ENCODE peak calls at places on chromosomes 6 and 20, in seven cellular contexts. One of them, this sample, is unnamed.

GRCh38 chr20:62534526-62535221 is 58.9 kb upstream of the GATA5 start:
- DNase-seq in heart right ventricle: no peak
- DNase-seq in PC-9: no peak
- DNase-seq in astrocyte of the cerebellum: no peak
- DNase-seq in left ventricle myocardium inferior: no peak
- DNase-seq in heart left ventricle: no peak
- DNase-seq in tibial artery: no peak
- DNase-seq in this sample: no peak

GRCh38 chr6:107555449-107555848 is 65.5 kb downstream of the SOBP start:
- DNase-seq in heart right ventricle: no peak
- DNase-seq in tibial artery: no peak
- DNase-seq in left ventricle myocardium inferior: no peak
- DNase-seq in heart left ventricle: no peak
- DNase-seq in PC-9: no peak
- DNase-seq in astrocyte of the cerebellum: no peak
- DNase-seq in this sample: no peak

GRCh38 chr6:157434349-157435016 is 53.5 kb downstream of the ZDHHC14 start:
- DNase-seq in heart left ventricle: no peak
- DNase-seq in heart right ventricle: peak; percentile 48
- DNase-seq in PC-9: no peak
- DNase-seq in left ventricle myocardium inferior: peak; percentile 43
- DNase-seq in tibial artery: peak; percentile 36
- DNase-seq in astrocyte of the cerebellum: no peak
- DNase-seq in this sample: no peak

GRCh38 chr6:161393839-161394364 is 120.0 kb upstream of the AGPAT4 start:
- DNase-seq in PC-9: peak; percentile 59
- DNase-seq in heart left ventricle: peak; percentile 51
- DNase-seq in left ventricle myocardium inferior: no peak
- DNase-seq in tibial artery: peak; percentile 35
- DNase-seq in heart right ventricle: peak; percentile 69
- DNase-seq in astrocyte of the cerebellum: peak; percentile 88
- DNase-seq in this sample: no peak

GRCh38 chr20:54062812-54063280 is 7.5 kb downstream of the BCAS1 start:
- DNase-seq in heart right ventricle: no peak
- DNase-seq in astrocyte of the cerebellum: no peak
- DNase-seq in PC-9: peak; percentile 60
- DNase-seq in tibial artery: no peak
- DNase-seq in left ventricle myocardium inferior: no peak
- DNase-seq in heart left ventricle: no peak
- DNase-seq in this sample: no peak

GRCh38 chr6:33195304-33196022 is 3.2 kb upstream of the COL11A2 start:
- DNase-seq in tibial artery: no peak
- DNase-seq in heart right ventricle: no peak
- DNase-seq in PC-9: no peak
- DNase-seq in left ventricle myocardium inferior: no peak
- DNase-seq in astrocyte of the cerebellum: no peak
- DNase-seq in heart left ventricle: no peak
- DNase-seq in this sample: no peak

GRCh38 chr6:148513145-148514071 is 170.8 kb downstream of the SASH1 start:
- DNase-seq in heart left ventricle: peak; percentile 65
- DNase-seq in PC-9: no peak
- DNase-seq in heart right ventricle: peak; percentile 62
- DNase-seq in left ventricle myocardium inferior: no peak
- DNase-seq in astrocyte of the cerebellum: no peak
- DNase-seq in tibial artery: peak; percentile 60
- DNase-seq in this sample: no peak

GRCh38 chr20:21615617-21616080 is 89.8 kb upstream of the PAX1 start:
- DNase-seq in heart left ventricle: peak; percentile 15
- DNase-seq in left ventricle myocardium inferior: peak; percentile 26
- DNase-seq in heart right ventricle: peak; percentile 20
- DNase-seq in astrocyte of the cerebellum: peak; percentile 11
- DNase-seq in tibial artery: no peak
- DNase-seq in PC-9: no peak
- DNase-seq in this sample: no peak

GRCh38 chr6:48109902-48110301 is 1.1 kb downstream of the PTCHD4 start:
- DNase-seq in left ventricle myocardium inferior: no peak
- DNase-seq in astrocyte of the cerebellum: no peak
- DNase-seq in tibial artery: no peak
- DNase-seq in heart left ventricle: no peak
- DNase-seq in PC-9: no peak
- DNase-seq in heart right ventricle: no peak
- DNase-seq in this sample: no peak

GRCh38 chr6:11702039-11702795 is 76.4 kb downstream of the ADTRP start:
- DNase-seq in heart right ventricle: no peak
- DNase-seq in tibial artery: no peak
- DNase-seq in astrocyte of the cerebellum: no peak
- DNase-seq in heart left ventricle: no peak
- DNase-seq in PC-9: no peak
- DNase-seq in left ventricle myocardium inferior: no peak
- DNase-seq in this sample: no peak

GRCh38 chr20:50399917-50400704 is 110.1 kb upstream of the PTPN1 start:
- DNase-seq in left ventricle myocardium inferior: no peak
- DNase-seq in astrocyte of the cerebellum: no peak
- DNase-seq in heart right ventricle: no peak
- DNase-seq in heart left ventricle: no peak
- DNase-seq in PC-9: peak; percentile 67
- DNase-seq in tibial artery: no peak
- DNase-seq in this sample: no peak

GRCh38 chr6:128200789-128201188 is 299.9 kb upstream of the THEMIS start:
- DNase-seq in heart left ventricle: no peak
- DNase-seq in PC-9: peak; percentile 25
- DNase-seq in heart right ventricle: no peak
- DNase-seq in astrocyte of the cerebellum: no peak
- DNase-seq in tibial artery: no peak
- DNase-seq in left ventricle myocardium inferior: no peak
- DNase-seq in this sample: no peak

GRCh38 chr6:9083108-9083507 is 647.8 kb upstream of the SLC35B3 start:
- DNase-seq in tibial artery: no peak
- DNase-seq in PC-9: no peak
- DNase-seq in heart right ventricle: no peak
- DNase-seq in heart left ventricle: no peak
- DNase-seq in astrocyte of the cerebellum: no peak
- DNase-seq in left ventricle myocardium inferior: no peak
- DNase-seq in this sample: no peak

GRCh38 chr6:141914646-141915045 is 218.1 kb upstream of the GJE1 start:
- DNase-seq in heart left ventricle: no peak
- DNase-seq in PC-9: no peak
- DNase-seq in tibial artery: no peak
- DNase-seq in astrocyte of the cerebellum: no peak
- DNase-seq in left ventricle myocardium inferior: no peak
- DNase-seq in heart right ventricle: no peak
- DNase-seq in this sample: no peak

DNA sequence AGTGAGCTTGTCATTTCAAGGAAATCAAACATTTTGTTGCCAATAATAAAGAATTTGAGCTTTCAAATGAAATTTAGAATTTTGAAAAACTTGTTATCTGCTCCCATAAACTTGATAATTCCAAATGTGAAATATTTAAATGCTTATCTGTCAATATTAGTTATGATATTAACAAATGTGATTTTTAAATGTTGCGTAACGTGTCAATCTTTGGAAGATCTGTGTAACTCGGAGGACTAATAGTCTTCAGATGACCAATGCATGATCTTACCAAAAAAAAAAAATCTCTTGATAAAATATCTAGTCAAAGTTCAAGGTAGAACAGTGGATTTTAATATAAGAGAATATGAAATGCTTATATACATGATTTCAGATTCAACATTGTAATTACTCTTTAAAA is 274.5 kb upstream of the HSF2 start:
- DNase-seq in tibial artery: no peak
- DNase-seq in PC-9: no peak
- DNase-seq in astrocyte of the cerebellum: no peak
- DNase-seq in left ventricle myocardium inferior: no peak
- DNase-seq in heart right ventricle: no peak
- DNase-seq in heart left ventricle: no peak
- DNase-seq in this sample: no peak
- TF ChIP-seq CTCF in tibial artery: no peak
- TF ChIP-seq CTCF in PC-9: no peak
- TF ChIP-seq CTCF in astrocyte of the cerebellum: no peak
- TF ChIP-seq CTCF in left ventricle myocardium inferior: no peak
- TF ChIP-seq CTCF in heart right ventricle: no peak
- TF ChIP-seq CTCF in heart left ventricle: no peak
- TF ChIP-seq CTCF in this sample: no peak

GRCh38 chr20:42963796-42964195 is 225.9 kb downstream of the PTPRT start:
- DNase-seq in heart left ventricle: no peak
- DNase-seq in left ventricle myocardium inferior: no peak
- DNase-seq in tibial artery: no peak
- DNase-seq in heart right ventricle: no peak
- DNase-seq in PC-9: no peak
- DNase-seq in astrocyte of the cerebellum: no peak
- DNase-seq in this sample: no peak
- TF ChIP-seq CTCF in heart left ventricle: no peak
- TF ChIP-seq CTCF in left ventricle myocardium inferior: no peak
- TF ChIP-seq CTCF in tibial artery: no peak
- TF ChIP-seq CTCF in heart right ventricle: no peak
- TF ChIP-seq CTCF in PC-9: no peak
- TF ChIP-seq CTCF in astrocyte of the cerebellum: no peak
- TF ChIP-seq CTCF in this sample: no peak

DNA sequence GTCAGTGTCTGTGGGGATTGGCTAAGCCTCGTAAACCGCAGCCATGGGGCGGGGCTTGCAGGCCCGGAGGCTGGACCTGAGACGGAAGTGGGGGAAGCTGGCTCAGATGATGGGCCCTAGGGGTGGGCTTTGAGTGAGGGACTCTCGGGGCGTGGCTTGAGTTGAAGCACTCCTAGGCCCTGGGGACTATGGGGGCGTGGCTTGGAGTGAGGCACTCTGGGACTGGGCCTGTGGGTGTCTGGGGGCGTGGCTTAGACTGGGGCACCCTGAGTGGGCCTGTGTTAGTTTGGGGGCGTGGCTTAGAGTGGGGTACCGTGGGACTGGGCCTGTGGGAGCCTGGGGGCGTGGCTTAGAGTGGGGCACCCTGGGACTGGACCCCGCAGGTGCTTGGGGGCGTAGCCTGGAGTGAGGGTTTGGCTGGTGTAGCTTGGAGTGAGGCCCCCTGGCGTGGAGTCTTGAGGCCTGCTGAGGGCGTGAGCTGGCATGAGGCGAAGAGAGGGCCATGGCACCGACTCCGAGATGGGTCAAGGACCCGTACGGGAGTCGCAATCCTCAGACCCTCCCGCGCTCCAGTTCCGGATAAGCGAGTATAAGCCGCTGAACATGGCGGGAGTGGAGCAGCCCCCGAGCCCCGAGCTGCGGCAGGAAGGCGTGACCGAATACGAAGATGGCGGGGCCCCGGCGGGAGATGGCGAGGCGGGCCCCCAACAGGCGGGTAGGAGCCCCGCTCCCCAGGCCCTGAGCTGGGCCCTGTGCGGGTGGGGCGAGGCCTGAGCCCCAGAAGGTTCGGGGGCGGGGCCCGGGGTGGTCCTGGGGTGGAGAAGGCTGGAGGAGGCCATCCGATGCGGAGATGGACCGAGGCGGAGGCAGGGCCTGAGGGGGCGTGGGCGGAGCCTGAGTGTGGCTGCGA is 6.8 kb downstream of the L3MBTL1 start:
- DNase-seq in heart right ventricle: peak; percentile 97
- DNase-seq in left ventricle myocardium inferior: peak; percentile 95
- DNase-seq in PC-9: peak; percentile 97
- DNase-seq in heart left ventricle: peak; percentile 97
- DNase-seq in tibial artery: peak; percentile 98
- DNase-seq in astrocyte of the cerebellum: peak; percentile 96
- DNase-seq in this sample: peak; percentile 98
- TF ChIP-seq CTCF in heart right ventricle: no peak
- TF ChIP-seq CTCF in left ventricle myocardium inferior: peak; percentile 43
- TF ChIP-seq CTCF in PC-9: peak; percentile 53
- TF ChIP-seq CTCF in heart left ventricle: peak; percentile 6
- TF ChIP-seq CTCF in tibial artery: no peak
- TF ChIP-seq CTCF in astrocyte of the cerebellum: no peak
- TF ChIP-seq CTCF in this sample: peak; percentile 65

DNA sequence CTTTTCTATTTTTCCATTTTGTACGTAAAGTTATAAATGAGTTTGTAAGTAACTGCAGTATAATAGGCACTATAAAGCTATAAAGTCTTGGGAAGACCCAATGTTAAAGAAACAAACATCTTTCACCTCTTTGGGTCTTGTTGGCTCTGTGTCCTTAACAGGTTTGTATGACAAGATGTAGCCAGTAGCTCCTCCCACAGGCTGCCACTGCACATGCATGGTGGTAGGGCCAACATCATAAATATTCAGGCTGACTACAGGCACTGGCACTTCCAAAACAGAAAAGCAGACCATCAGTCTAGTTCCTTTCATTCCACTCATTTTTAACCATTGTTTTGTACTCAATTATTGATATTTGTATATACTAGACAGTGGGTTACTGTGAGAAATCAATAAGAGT is 59.9 kb downstream of the COL12A1 start:
- DNase-seq in heart right ventricle: no peak
- DNase-seq in tibial artery: no peak
- DNase-seq in astrocyte of the cerebellum: no peak
- DNase-seq in PC-9: no peak
- DNase-seq in left ventricle myocardium inferior: no peak
- DNase-seq in heart left ventricle: no peak
- DNase-seq in this sample: no peak
- TF ChIP-seq CTCF in heart right ventricle: no peak
- TF ChIP-seq CTCF in tibial artery: no peak
- TF ChIP-seq CTCF in astrocyte of the cerebellum: no peak
- TF ChIP-seq CTCF in PC-9: no peak
- TF ChIP-seq CTCF in left ventricle myocardium inferior: no peak
- TF ChIP-seq CTCF in heart left ventricle: no peak
- TF ChIP-seq CTCF in this sample: peak; percentile 21

DNA sequence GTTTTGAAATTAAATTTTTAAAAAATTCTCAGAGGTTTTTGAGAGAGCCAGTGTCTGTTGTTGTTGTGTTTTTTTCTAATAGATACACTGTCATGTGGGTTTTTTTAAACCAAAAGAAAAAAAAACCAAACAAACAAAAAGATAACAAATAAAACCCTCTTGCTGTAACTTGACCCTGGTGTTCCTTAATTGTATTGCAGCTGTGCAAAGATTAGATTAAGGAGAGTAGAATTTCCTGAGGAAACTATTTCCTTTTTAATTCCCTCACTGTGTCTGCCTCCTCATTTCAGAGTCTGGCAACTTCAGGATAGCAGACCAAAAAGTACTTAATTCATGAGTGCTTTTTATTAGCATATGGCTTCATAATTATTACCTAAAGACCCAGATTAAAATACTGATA is 281.9 kb downstream of the EPM2A start:
- DNase-seq in heart left ventricle: no peak
- DNase-seq in tibial artery: no peak
- DNase-seq in heart right ventricle: no peak
- DNase-seq in astrocyte of the cerebellum: no peak
- DNase-seq in left ventricle myocardium inferior: no peak
- DNase-seq in PC-9: no peak
- DNase-seq in this sample: no peak
- TF ChIP-seq CTCF in heart left ventricle: no peak
- TF ChIP-seq CTCF in tibial artery: no peak
- TF ChIP-seq CTCF in heart right ventricle: peak; percentile 19
- TF ChIP-seq CTCF in astrocyte of the cerebellum: peak; percentile 17
- TF ChIP-seq CTCF in left ventricle myocardium inferior: no peak
- TF ChIP-seq CTCF in PC-9: peak; percentile 66
- TF ChIP-seq CTCF in this sample: peak; percentile 44

GRCh38 chr20:48295445-48295903 is 510.2 kb upstream of the SULF2 start:
- DNase-seq in heart left ventricle: peak; percentile 22
- DNase-seq in left ventricle myocardium inferior: no peak
- DNase-seq in PC-9: peak; percentile 99
- DNase-seq in heart right ventricle: peak; percentile 33
- DNase-seq in astrocyte of the cerebellum: peak; percentile 91
- DNase-seq in tibial artery: no peak
- DNase-seq in this sample: no peak
- TF ChIP-seq CTCF in heart left ventricle: no peak
- TF ChIP-seq CTCF in left ventricle myocardium inferior: peak; percentile 42
- TF ChIP-seq CTCF in PC-9: peak; percentile 76
- TF ChIP-seq CTCF in heart right ventricle: no peak
- TF ChIP-seq CTCF in astrocyte of the cerebellum: peak; percentile 56
- TF ChIP-seq CTCF in tibial artery: peak; percentile 13
- TF ChIP-seq CTCF in this sample: peak; percentile 82

GRCh38 chr6:27066802-27067201 is 180.7 kb upstream of the PRSS16 start:
- DNase-seq in left ventricle myocardium inferior: no peak
- DNase-seq in heart right ventricle: no peak
- DNase-seq in astrocyte of the cerebellum: no peak
- DNase-seq in heart left ventricle: no peak
- DNase-seq in tibial artery: no peak
- DNase-seq in PC-9: no peak
- DNase-seq in this sample: no peak
- TF ChIP-seq CTCF in left ventricle myocardium inferior: no peak
- TF ChIP-seq CTCF in heart right ventricle: no peak
- TF ChIP-seq CTCF in astrocyte of the cerebellum: no peak
- TF ChIP-seq CTCF in heart left ventricle: no peak
- TF ChIP-seq CTCF in tibial artery: no peak
- TF ChIP-seq CTCF in PC-9: no peak
- TF ChIP-seq CTCF in this sample: no peak

This sample was measured in chondrocyte.